ENCODE peak calls at places on chromosomes 3 and 15, in six cellular contexts. Q is astrocyte of the cerebellum, F is astrocyte of the spinal cord, U is heart right ventricle, S is heart left ventricle, D is AG04450. W is an unnamed sample.

GRCh38 chr3:4540267-4540666 is 47.1 kb downstream of the ITPR1 start:
- DNase-seq in F (no peak), U (no peak), S (no peak), Q (no peak), D (no peak), W (no peak)

GRCh38 chr15:25844981-25845680 is 18.0 kb downstream of the ATP10A start:
- DNase-seq in D (no peak), F (no peak), Q (no peak), S (no peak), U (no peak), W (no peak)

GRCh38 chr15:66931768-66932633 is 133.4 kb upstream of the SMAD3 start:
- DNase-seq in Q (no peak), D (no peak), F (peak; percentile 59), U (no peak), S (no peak), W (no peak)

GRCh38 chr15:45469027-45469426 is 53.5 kb downstream of the SLC30A4 start:
- DNase-seq in F (no peak), U (no peak), Q (no peak), D (no peak), S (no peak), W (no peak)

GRCh38 chr3:14289590-14290453 is 111.2 kb downstream of the LSM3 start:
- DNase-seq in F (peak; percentile 81), S (peak; percentile 39), U (no peak), D (peak; percentile 91), Q (peak; percentile 16), W (no peak)

GRCh38 chr15:89630974-89631901 is 24.0 kb downstream of the KIF7 start:
- DNase-seq in S (no peak), Q (no peak), F (no peak), U (no peak), D (no peak), W (no peak)

GRCh38 chr3:132626955-132627354 is 29.9 kb downstream of the ACKR4 start:
- DNase-seq in U (no peak), Q (no peak), F (no peak), S (no peak), D (no peak), W (no peak)

GRCh38 chr3:181210275-181210674 is 220.7 kb upstream of the DNAJC19 start:
- DNase-seq in D (no peak), F (peak; percentile 32), S (no peak), U (no peak), Q (peak; percentile 27), W (no peak)

GRCh38 chr15:60392601-60392985 is 5.2 kb downstream of the ANXA2 start:
- DNase-seq in U (no peak), D (no peak), S (no peak), F (peak; percentile 89), Q (peak; percentile 72), W (no peak)

GRCh38 chr3:27939510-27939909 is 217.4 kb upstream of the EOMES start:
- DNase-seq in D (no peak), Q (no peak), S (no peak), F (no peak), U (no peak), W (no peak)

GRCh38 chr15:97023131-97023844 is 692.8 kb downstream of the NR2F2 start:
- DNase-seq in F (peak; percentile 46), S (no peak), U (no peak), D (no peak), Q (no peak), W (no peak)

GRCh38 chr3:8952130-8952529 is 11.1 kb downstream of the RAD18 start:
- DNase-seq in F (no peak), S (no peak), Q (no peak), U (no peak), D (no peak), W (no peak)

GRCh38 chr3:138328341-138328740 is 1.3 kb downstream of the NME9 start:
- DNase-seq in D (no peak), S (no peak), U (no peak), F (no peak), Q (no peak), W (no peak)

GRCh38 chr3:126315916-126316514 is 41.2 kb downstream of the KLF15 start:
- DNase-seq in S (no peak), F (no peak), D (no peak), Q (no peak), U (no peak), W (no peak)

GRCh38 chr3:193638833-193639232 is 45.8 kb downstream of the OPA1 start:
- DNase-seq in D (no peak), U (no peak), F (no peak), Q (no peak), S (no peak), W (no peak)

GRCh38 chr3:16512435-16513140 is 911 bp downstream of the RFTN1 start:
- DNase-seq in Q (no peak), D (no peak), U (peak; percentile 68), F (peak; percentile 20), S (peak; percentile 58), W (no peak)

GRCh38 chr3:10249833-10250232 is 1.6 kb downstream of the TATDN2 start:
- DNase-seq in U (no peak), Q (no peak), S (no peak), F (peak; percentile 60), D (no peak), W (no peak)

GRCh38 chr3:138361193-138361525 is 12.8 kb downstream of the MRAS start:
- DNase-seq in U (no peak), F (no peak), Q (no peak), S (no peak), D (no peak), W (no peak)

GRCh38 chr15:52191207-52191606 is at the start of gene GNB5:
- DNase-seq in F (no peak), D (no peak), Q (no peak), S (no peak), U (no peak), W (no peak)

GRCh38 chr3:43180027-43180426 is 74.1 kb upstream of the POMGNT2 start:
- DNase-seq in S (peak; percentile 38), U (no peak), D (peak; percentile 73), Q (no peak), F (peak; percentile 83), W (no peak)

GRCh38 chr15:74651251-74651741 is 35.7 kb downstream of the CLK3 start:
- DNase-seq in F (peak; percentile 34), Q (peak; percentile 65), S (no peak), D (no peak), U (no peak), W (no peak)

GRCh38 chr3:51539291-51539891 is 872 bp downstream of the RAD54L2 start:
- DNase-seq in D (no peak), U (no peak), S (no peak), F (peak; percentile 56), Q (peak; percentile 8), W (no peak)

GRCh38 chr3:103873897-103874545 is 1439.2 kb downstream of the ZPLD1 start:
- DNase-seq in U (no peak), S (no peak), F (peak; percentile 10), D (no peak), Q (no peak), W (no peak)

GRCh38 chr15:40470423-40471104 is at the start of gene CHST14:
- DNase-seq in Q (no peak), F (peak; percentile 39), U (peak; percentile 72), D (no peak), S (peak; percentile 70), W (peak; percentile 62)

GRCh38 chr3:62095756-62096155 is 277.6 kb downstream of the FEZF2 start:
- DNase-seq in D (no peak), F (no peak), U (no peak), S (no peak), Q (no peak), W (no peak)

GRCh38 chr15:52678036-52678467 is 1.1 kb downstream of the ATOSA start:
- DNase-seq in F (peak; percentile 62), D (no peak), S (peak; percentile 72), U (peak; percentile 35), Q (no peak), W (no peak)

GRCh38 chr3:24185738-24186384 is 240.8 kb downstream of the NR1D2 start:
- DNase-seq in S (peak; percentile 21), F (peak; percentile 62), U (no peak), Q (peak; percentile 68), D (peak; percentile 26), W (no peak)

DNA sequence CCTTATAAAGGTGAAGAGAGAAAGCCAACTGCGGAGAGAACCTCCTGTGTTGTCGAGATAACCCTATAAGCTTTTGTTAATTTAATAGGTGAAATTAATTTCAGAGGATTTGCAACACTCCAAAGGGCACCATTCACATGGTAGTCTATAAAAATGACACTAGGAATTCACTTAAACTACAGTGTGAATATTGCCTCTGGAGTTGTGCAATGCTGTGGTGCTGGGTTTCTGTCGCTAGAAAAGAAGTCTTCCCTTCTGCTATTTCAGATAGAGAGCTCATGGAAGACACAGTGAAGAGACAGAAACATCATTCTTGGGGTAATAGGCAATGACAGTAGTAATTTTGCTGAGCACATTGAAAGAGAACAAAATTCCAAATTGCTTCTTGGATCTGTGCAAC is 28.8 kb upstream of the PROK2 start:
- DNase-seq in U (no peak), Q (no peak), S (no peak), D (no peak), F (no peak), W (no peak)
- TF ChIP-seq CTCF in U (no peak), Q (no peak), S (no peak), D (no peak), F (no peak), W (no peak)

GRCh38 chr3:155553800-155554199 is 191.1 kb downstream of the PLCH1 start:
- DNase-seq in D (no peak), F (no peak), U (no peak), Q (no peak), S (no peak), W (no peak)
- TF ChIP-seq CTCF in D (no peak), F (no peak), U (no peak), Q (no peak), S (no peak), W (no peak)

GRCh38 chr3:99684678-99685077 is 46.3 kb downstream of the COL8A1 start:
- DNase-seq in F (no peak), U (no peak), S (no peak), D (no peak), Q (no peak), W (no peak)

GRCh38 chr3:99683876-99684275 is 45.5 kb downstream of the COL8A1 start:
- DNase-seq in S (no peak), D (no peak), U (no peak), F (no peak), Q (no peak), W (no peak)

GRCh38 chr3:99683465-99683864 is 45.1 kb downstream of the COL8A1 start:
- DNase-seq in F (peak; percentile 41), Q (no peak), D (no peak), U (no peak), S (no peak), W (no peak)

GRCh38 chr3:99686469-99686868 is 48.1 kb downstream of the COL8A1 start:
- DNase-seq in D (no peak), F (no peak), S (no peak), U (no peak), Q (no peak), W (no peak)

GRCh38 chr3:99686955-99687612 is 48.7 kb downstream of the COL8A1 start:
- DNase-seq in U (peak; percentile 43), F (peak; percentile 76), Q (peak; percentile 53), S (peak; percentile 51), D (no peak), W (peak; percentile 47)
- TF ChIP-seq CTCF in U (peak; percentile 70), F (peak; percentile 64), Q (peak; percentile 58), S (peak; percentile 72), D (peak; percentile 69), W (peak; percentile 79)

GRCh38 chr15:92200891-92201290 is 192.8 kb upstream of the ST8SIA2 start:
- DNase-seq in F (no peak), U (no peak), S (no peak), D (no peak), Q (no peak), W (no peak)

GRCh38 chr15:92205255-92205739 is 188.4 kb upstream of the ST8SIA2 start:
- DNase-seq in Q (no peak), S (no peak), D (no peak), U (no peak), F (no peak), W (no peak)
- TF ChIP-seq CTCF in Q (no peak), S (peak; percentile 30), D (no peak), U (peak; percentile 59), F (no peak), W (peak; percentile 40)